ENCODE peak calls at places on chromosome 4, in seven cellular contexts. One of them, this sample, is unnamed.

GRCh38 chr4:18020145-18020670 is 1.3 kb downstream of the LCORL start:
- DNase-seq in tibial nerve: no peak
- DNase-seq in CD8-positive, alpha-beta T cell: peak; percentile 17
- DNase-seq in psoas muscle: no peak
- DNase-seq in aorta: no peak
- DNase-seq in AG10803: peak; percentile 21
- DNase-seq in AG09309: no peak
- DNase-seq in this sample: no peak

GRCh38 chr4:155734065-155734464 is 24.8 kb upstream of the GUCY1B1 start:
- DNase-seq in AG09309: no peak
- DNase-seq in AG10803: peak; percentile 4
- DNase-seq in aorta: no peak
- DNase-seq in psoas muscle: no peak
- DNase-seq in CD8-positive, alpha-beta T cell: no peak
- DNase-seq in tibial nerve: no peak
- DNase-seq in this sample: peak; percentile 27

GRCh38 chr4:138499627-138500026 is 257.5 kb upstream of the SLC7A11 start:
- DNase-seq in CD8-positive, alpha-beta T cell: no peak
- DNase-seq in aorta: no peak
- DNase-seq in AG09309: no peak
- DNase-seq in tibial nerve: no peak
- DNase-seq in psoas muscle: no peak
- DNase-seq in AG10803: no peak
- DNase-seq in this sample: no peak

GRCh38 chr4:153523171-153523757 is 57.1 kb downstream of the TMEM131L start:
- DNase-seq in CD8-positive, alpha-beta T cell: no peak
- DNase-seq in psoas muscle: no peak
- DNase-seq in AG09309: no peak
- DNase-seq in AG10803: no peak
- DNase-seq in aorta: no peak
- DNase-seq in tibial nerve: no peak
- DNase-seq in this sample: no peak

GRCh38 chr4:166065324-166065723 is 192.3 kb downstream of the TLL1 start:
- DNase-seq in AG10803: no peak
- DNase-seq in AG09309: no peak
- DNase-seq in aorta: no peak
- DNase-seq in tibial nerve: no peak
- DNase-seq in CD8-positive, alpha-beta T cell: no peak
- DNase-seq in psoas muscle: no peak
- DNase-seq in this sample: no peak

GRCh38 chr4:76758290-76758882 is 139.6 kb downstream of the SOWAHB start:
- DNase-seq in AG10803: peak; percentile 84
- DNase-seq in tibial nerve: peak; percentile 46
- DNase-seq in CD8-positive, alpha-beta T cell: no peak
- DNase-seq in AG09309: no peak
- DNase-seq in psoas muscle: no peak
- DNase-seq in aorta: no peak
- DNase-seq in this sample: peak; percentile 39

GRCh38 chr4:2837904-2838496 is 5.6 kb upstream of the ADD1 start:
- DNase-seq in tibial nerve: peak; percentile 32
- DNase-seq in AG10803: peak; percentile 62
- DNase-seq in psoas muscle: no peak
- DNase-seq in CD8-positive, alpha-beta T cell: peak; percentile 80
- DNase-seq in aorta: peak; percentile 82
- DNase-seq in AG09309: no peak
- DNase-seq in this sample: no peak

GRCh38 chr4:139655116-139655515 is 10.5 kb upstream of the MGST2 start:
- DNase-seq in aorta: no peak
- DNase-seq in AG10803: peak; percentile 72
- DNase-seq in tibial nerve: no peak
- DNase-seq in psoas muscle: no peak
- DNase-seq in AG09309: peak; percentile 27
- DNase-seq in CD8-positive, alpha-beta T cell: no peak
- DNase-seq in this sample: no peak

GRCh38 chr4:83699358-83699757 is 163.4 kb downstream of the GPAT3 start:
- DNase-seq in AG10803: no peak
- DNase-seq in AG09309: no peak
- DNase-seq in CD8-positive, alpha-beta T cell: no peak
- DNase-seq in aorta: no peak
- DNase-seq in tibial nerve: no peak
- DNase-seq in psoas muscle: no peak
- DNase-seq in this sample: no peak

GRCh38 chr4:3122081-3122563 is 47.6 kb downstream of the HTT start:
- DNase-seq in psoas muscle: no peak
- DNase-seq in aorta: no peak
- DNase-seq in tibial nerve: no peak
- DNase-seq in CD8-positive, alpha-beta T cell: no peak
- DNase-seq in AG10803: peak; percentile 70
- DNase-seq in AG09309: no peak
- DNase-seq in this sample: no peak

GRCh38 chr4:63316633-63317032 is 1092.6 kb downstream of the TECRL start:
- DNase-seq in aorta: no peak
- DNase-seq in AG09309: no peak
- DNase-seq in tibial nerve: no peak
- DNase-seq in CD8-positive, alpha-beta T cell: no peak
- DNase-seq in AG10803: no peak
- DNase-seq in psoas muscle: no peak
- DNase-seq in this sample: no peak

GRCh38 chr4:16439003-16439402 is 212.7 kb upstream of the TAPT1 start:
- DNase-seq in tibial nerve: no peak
- DNase-seq in AG10803: peak; percentile 50
- DNase-seq in aorta: no peak
- DNase-seq in AG09309: peak; percentile 21
- DNase-seq in CD8-positive, alpha-beta T cell: no peak
- DNase-seq in psoas muscle: no peak
- DNase-seq in this sample: peak; percentile 52

GRCh38 chr4:3401436-3402171 is 40.2 kb upstream of the HGFAC start:
- DNase-seq in aorta: no peak
- DNase-seq in AG09309: peak; percentile 69
- DNase-seq in psoas muscle: no peak
- DNase-seq in AG10803: no peak
- DNase-seq in tibial nerve: no peak
- DNase-seq in CD8-positive, alpha-beta T cell: no peak
- DNase-seq in this sample: no peak

GRCh38 chr4:183154701-183155391 is 55.8 kb downstream of the WWC2 start:
- DNase-seq in aorta: no peak
- DNase-seq in CD8-positive, alpha-beta T cell: no peak
- DNase-seq in psoas muscle: no peak
- DNase-seq in tibial nerve: no peak
- DNase-seq in AG10803: no peak
- DNase-seq in AG09309: no peak
- DNase-seq in this sample: no peak

GRCh38 chr4:125262079-125262478 is 52.7 kb upstream of the FAT4 start:
- DNase-seq in tibial nerve: no peak
- DNase-seq in psoas muscle: no peak
- DNase-seq in AG10803: no peak
- DNase-seq in AG09309: no peak
- DNase-seq in aorta: no peak
- DNase-seq in CD8-positive, alpha-beta T cell: no peak
- DNase-seq in this sample: no peak

GRCh38 chr4:4985036-4985435 is 34.2 kb downstream of the CYTL1 start:
- DNase-seq in AG10803: no peak
- DNase-seq in CD8-positive, alpha-beta T cell: no peak
- DNase-seq in psoas muscle: no peak
- DNase-seq in tibial nerve: no peak
- DNase-seq in aorta: no peak
- DNase-seq in AG09309: no peak
- DNase-seq in this sample: no peak

GRCh38 chr4:79121875-79122358 is 182.7 kb upstream of the PAQR3 start:
- DNase-seq in AG10803: no peak
- DNase-seq in AG09309: no peak
- DNase-seq in psoas muscle: no peak
- DNase-seq in CD8-positive, alpha-beta T cell: no peak
- DNase-seq in tibial nerve: no peak
- DNase-seq in aorta: no peak
- DNase-seq in this sample: no peak

GRCh38 chr4:15665738-15666365 is 10.7 kb upstream of the FBXL5 start:
- DNase-seq in CD8-positive, alpha-beta T cell: no peak
- DNase-seq in tibial nerve: no peak
- DNase-seq in AG10803: no peak
- DNase-seq in aorta: no peak
- DNase-seq in AG09309: no peak
- DNase-seq in psoas muscle: no peak
- DNase-seq in this sample: no peak

GRCh38 chr4:139054791-139055376 is 39.3 kb downstream of the NOCT start:
- DNase-seq in psoas muscle: no peak
- DNase-seq in tibial nerve: no peak
- DNase-seq in CD8-positive, alpha-beta T cell: no peak
- DNase-seq in AG10803: peak; percentile 13
- DNase-seq in AG09309: no peak
- DNase-seq in aorta: no peak
- DNase-seq in this sample: no peak

GRCh38 chr4:156362581-156362980 is 408.9 kb upstream of the CTSO start:
- DNase-seq in CD8-positive, alpha-beta T cell: no peak
- DNase-seq in tibial nerve: no peak
- DNase-seq in AG09309: no peak
- DNase-seq in aorta: no peak
- DNase-seq in psoas muscle: no peak
- DNase-seq in AG10803: peak; percentile 50
- DNase-seq in this sample: peak; percentile 22

DNA sequence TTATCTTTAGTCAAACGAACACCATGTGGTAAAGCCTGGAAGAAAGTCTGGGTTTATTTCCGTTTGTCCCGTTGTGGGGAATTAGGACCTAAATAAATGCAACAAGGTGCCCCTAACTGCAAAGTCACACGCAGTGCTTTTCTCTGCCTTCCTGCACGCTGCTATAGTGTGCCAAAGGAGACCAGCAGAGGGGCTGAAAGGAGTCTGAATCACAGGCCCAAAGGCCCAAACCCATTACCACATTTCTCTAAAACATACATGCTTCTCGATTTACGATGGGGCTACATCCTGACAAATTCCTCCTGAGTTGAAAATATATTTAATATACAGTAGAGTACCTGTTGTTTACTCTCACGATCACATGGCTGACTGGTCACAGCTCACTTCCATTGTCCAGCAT is 4.5 kb downstream of the VEGFC start:
- DNase-seq in CD8-positive, alpha-beta T cell: no peak
- DNase-seq in AG10803: no peak
- DNase-seq in aorta: no peak
- DNase-seq in psoas muscle: no peak
- DNase-seq in AG09309: no peak
- DNase-seq in tibial nerve: no peak
- DNase-seq in this sample: no peak
- H3K4me3 ChIP-seq in CD8-positive, alpha-beta T cell: no peak overlapping the region
- H3K4me3 ChIP-seq in AG10803: peak overlapping the region; percentile 2
- H3K4me3 ChIP-seq in aorta: no peak overlapping the region
- H3K4me3 ChIP-seq in psoas muscle: peak overlapping the region; percentile 82
- H3K4me3 ChIP-seq in AG09309: no peak overlapping the region
- H3K4me3 ChIP-seq in tibial nerve: no peak overlapping the region
- H3K4me3 ChIP-seq in this sample: no peak overlapping the region

GRCh38 chr4:185895351-185895750 is 83.4 kb upstream of the SORBS2 start:
- DNase-seq in CD8-positive, alpha-beta T cell: no peak
- DNase-seq in aorta: no peak
- DNase-seq in tibial nerve: no peak
- DNase-seq in AG09309: no peak
- DNase-seq in AG10803: no peak
- DNase-seq in psoas muscle: no peak
- DNase-seq in this sample: no peak

GRCh38 chr4:185898413-185898812 is 86.4 kb upstream of the SORBS2 start:
- DNase-seq in AG09309: no peak
- DNase-seq in aorta: no peak
- DNase-seq in CD8-positive, alpha-beta T cell: no peak
- DNase-seq in AG10803: no peak
- DNase-seq in psoas muscle: no peak
- DNase-seq in tibial nerve: no peak
- DNase-seq in this sample: no peak

GRCh38 chr4:185894481-185894880 is 82.5 kb upstream of the SORBS2 start:
- DNase-seq in AG09309: no peak
- DNase-seq in CD8-positive, alpha-beta T cell: no peak
- DNase-seq in aorta: no peak
- DNase-seq in tibial nerve: no peak
- DNase-seq in AG10803: no peak
- DNase-seq in psoas muscle: no peak
- DNase-seq in this sample: no peak

GRCh38 chr4:185895866-185896265 is 83.9 kb upstream of the SORBS2 start:
- DNase-seq in CD8-positive, alpha-beta T cell: no peak
- DNase-seq in AG10803: no peak
- DNase-seq in aorta: no peak
- DNase-seq in AG09309: no peak
- DNase-seq in psoas muscle: no peak
- DNase-seq in tibial nerve: no peak
- DNase-seq in this sample: no peak

GRCh38 chr4:185896832-185897475 is 85.0 kb upstream of the SORBS2 start:
- DNase-seq in CD8-positive, alpha-beta T cell: no peak
- DNase-seq in tibial nerve: no peak
- DNase-seq in AG09309: no peak
- DNase-seq in aorta: no peak
- DNase-seq in AG10803: no peak
- DNase-seq in psoas muscle: no peak
- DNase-seq in this sample: no peak
- H3K4me3 ChIP-seq in CD8-positive, alpha-beta T cell: no peak overlapping the region
- H3K4me3 ChIP-seq in tibial nerve: no peak overlapping the region
- H3K4me3 ChIP-seq in AG09309: no peak overlapping the region
- H3K4me3 ChIP-seq in aorta: no peak overlapping the region
- H3K4me3 ChIP-seq in AG10803: no peak overlapping the region
- H3K4me3 ChIP-seq in psoas muscle: no peak overlapping the region
- H3K4me3 ChIP-seq in this sample: no peak overlapping the region

GRCh38 chr4:73486497-73486896 is 5.0 kb downstream of the AFM start:
- DNase-seq in AG09309: no peak
- DNase-seq in psoas muscle: no peak
- DNase-seq in AG10803: no peak
- DNase-seq in tibial nerve: no peak
- DNase-seq in aorta: no peak
- DNase-seq in CD8-positive, alpha-beta T cell: no peak
- DNase-seq in this sample: no peak
- H3K4me3 ChIP-seq in AG09309: no peak overlapping the region
- H3K4me3 ChIP-seq in psoas muscle: no peak overlapping the region
- H3K4me3 ChIP-seq in AG10803: no peak overlapping the region
- H3K4me3 ChIP-seq in tibial nerve: no peak overlapping the region
- H3K4me3 ChIP-seq in aorta: no peak overlapping the region
- H3K4me3 ChIP-seq in CD8-positive, alpha-beta T cell: no peak overlapping the region
- H3K4me3 ChIP-seq in this sample: no peak overlapping the region

DNA sequence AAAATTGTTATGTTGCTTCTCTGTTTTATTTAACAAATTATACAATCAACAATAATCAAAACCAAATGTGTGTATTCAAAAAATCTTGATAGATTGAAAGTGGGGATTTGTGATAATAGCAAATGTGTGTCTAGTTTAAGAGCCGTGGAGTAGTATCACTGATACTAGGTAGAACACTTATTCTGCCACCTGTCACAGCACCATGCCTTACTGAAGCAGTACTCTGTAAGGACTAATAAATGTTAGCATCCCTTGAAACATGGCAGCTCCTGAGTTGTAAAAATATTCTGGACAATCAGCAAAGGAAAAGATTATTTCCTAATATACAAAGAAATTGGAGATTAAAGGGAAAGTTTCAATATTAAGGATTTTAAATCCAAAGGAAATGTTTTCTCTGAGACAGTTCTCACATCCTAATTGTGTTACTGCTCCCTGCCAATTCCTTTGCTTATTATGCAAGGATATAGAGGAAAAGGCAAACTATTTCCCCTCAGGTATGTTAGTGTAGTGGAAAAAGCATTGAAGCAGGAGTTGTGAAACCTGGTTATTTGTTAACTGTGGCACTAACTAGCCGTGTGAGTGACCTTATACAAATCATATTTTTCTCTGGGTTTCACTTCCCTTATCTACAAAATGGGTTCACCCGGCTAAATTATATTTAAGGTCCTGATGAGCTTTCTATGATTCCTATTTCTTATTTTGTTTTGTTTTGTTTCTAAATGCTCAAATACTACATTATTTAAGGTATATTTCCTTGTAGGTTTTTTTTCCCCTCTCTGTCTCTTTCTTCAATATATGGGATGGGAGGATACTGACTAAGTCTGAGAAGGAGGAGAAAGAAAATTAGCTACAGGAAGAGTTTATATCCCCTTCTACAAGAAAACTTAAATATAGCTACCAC is 303.2 kb downstream of the ARHGAP24 start:
- DNase-seq in psoas muscle: no peak
- DNase-seq in AG10803: peak; percentile 36
- DNase-seq in CD8-positive, alpha-beta T cell: no peak
- DNase-seq in tibial nerve: no peak
- DNase-seq in AG09309: no peak
- DNase-seq in aorta: no peak
- DNase-seq in this sample: no peak
- H3K4me3 ChIP-seq in psoas muscle: peak overlapping the region; percentile 45
- H3K4me3 ChIP-seq in AG10803: peak overlapping the region; percentile 58
- H3K4me3 ChIP-seq in CD8-positive, alpha-beta T cell: no peak overlapping the region
- H3K4me3 ChIP-seq in tibial nerve: peak overlapping the region; percentile 8
- H3K4me3 ChIP-seq in AG09309: peak overlapping the region; percentile 38
- H3K4me3 ChIP-seq in aorta: peak overlapping the region; percentile 81
- H3K4me3 ChIP-seq in this sample: peak overlapping the region; percentile 56

This sample was measured in skeletal muscle cell.